ENCODE peak calls at places on chromosomes 6 and 20, in six cellular contexts. One of them, this sample, is unnamed.

GRCh38 chr6:92109256-92109655 is 1310.1 kb downstream of the EPHA7 start:
- DNase-seq in T-helper 9 cell: no peak
- DNase-seq in activated CD4-positive, alpha-beta T cell treated with anti-CD3 and anti-CD28 coated beads for 36 hours: no peak
- DNase-seq in AG04449: no peak
- DNase-seq in NCI-H460: no peak
- DNase-seq in GM20000: no peak
- DNase-seq in this sample: no peak

GRCh38 chr6:157460182-157460999 is 79.4 kb downstream of the ZDHHC14 start:
- DNase-seq in activated CD4-positive, alpha-beta T cell treated with anti-CD3 and anti-CD28 coated beads for 36 hours: no peak
- DNase-seq in AG04449: no peak
- DNase-seq in NCI-H460: no peak
- DNase-seq in GM20000: no peak
- DNase-seq in T-helper 9 cell: no peak
- DNase-seq in this sample: no peak

GRCh38 chr6:137705166-137706064 is 161.6 kb upstream of the TNFAIP3 start:
- DNase-seq in GM20000: peak
- DNase-seq in AG04449: no peak
- DNase-seq in NCI-H460: peak
- DNase-seq in activated CD4-positive, alpha-beta T cell treated with anti-CD3 and anti-CD28 coated beads for 36 hours: peak
- DNase-seq in T-helper 9 cell: peak
- DNase-seq in this sample: peak

GRCh38 chr20:13220194-13220856 is 749 bp upstream of the ISM1 start:
- DNase-seq in NCI-H460: peak
- DNase-seq in T-helper 9 cell: peak
- DNase-seq in AG04449: no peak
- DNase-seq in activated CD4-positive, alpha-beta T cell treated with anti-CD3 and anti-CD28 coated beads for 36 hours: peak
- DNase-seq in GM20000: peak
- DNase-seq in this sample: no peak

GRCh38 chr6:140208286-140208685 is 833.8 kb upstream of the CITED2 start:
- DNase-seq in activated CD4-positive, alpha-beta T cell treated with anti-CD3 and anti-CD28 coated beads for 36 hours: no peak
- DNase-seq in NCI-H460: no peak
- DNase-seq in AG04449: no peak
- DNase-seq in GM20000: no peak
- DNase-seq in T-helper 9 cell: no peak
- DNase-seq in this sample: peak

GRCh38 chr6:157148391-157149323 is 174.7 kb downstream of the TMEM242 start:
- DNase-seq in AG04449: peak
- DNase-seq in T-helper 9 cell: no peak
- DNase-seq in NCI-H460: no peak
- DNase-seq in GM20000: no peak
- DNase-seq in activated CD4-positive, alpha-beta T cell treated with anti-CD3 and anti-CD28 coated beads for 36 hours: no peak
- DNase-seq in this sample: peak

GRCh38 chr6:1485678-1486077 is 96.3 kb downstream of the FOXF2 start:
- DNase-seq in activated CD4-positive, alpha-beta T cell treated with anti-CD3 and anti-CD28 coated beads for 36 hours: no peak
- DNase-seq in NCI-H460: peak
- DNase-seq in T-helper 9 cell: no peak
- DNase-seq in AG04449: no peak
- DNase-seq in GM20000: no peak
- DNase-seq in this sample: peak

GRCh38 chr20:58102744-58103516 is 125.5 kb downstream of the ANKRD60 start:
- DNase-seq in NCI-H460: no peak
- DNase-seq in activated CD4-positive, alpha-beta T cell treated with anti-CD3 and anti-CD28 coated beads for 36 hours: peak
- DNase-seq in T-helper 9 cell: no peak
- DNase-seq in GM20000: no peak
- DNase-seq in AG04449: no peak
- DNase-seq in this sample: no peak

GRCh38 chr6:109056661-109057060 is 38.0 kb downstream of the SESN1 start:
- DNase-seq in NCI-H460: no peak
- DNase-seq in GM20000: no peak
- DNase-seq in T-helper 9 cell: no peak
- DNase-seq in activated CD4-positive, alpha-beta T cell treated with anti-CD3 and anti-CD28 coated beads for 36 hours: no peak
- DNase-seq in AG04449: no peak
- DNase-seq in this sample: no peak

GRCh38 chr6:28597217-28597835 is 71.6 kb downstream of the GPX5 start:
- DNase-seq in T-helper 9 cell: no peak
- DNase-seq in GM20000: no peak
- DNase-seq in AG04449: no peak
- DNase-seq in NCI-H460: peak
- DNase-seq in activated CD4-positive, alpha-beta T cell treated with anti-CD3 and anti-CD28 coated beads for 36 hours: peak
- DNase-seq in this sample: peak

GRCh38 chr6:5998236-5998635 is 8.5 kb downstream of the NRN1 start:
- DNase-seq in activated CD4-positive, alpha-beta T cell treated with anti-CD3 and anti-CD28 coated beads for 36 hours: no peak
- DNase-seq in NCI-H460: no peak
- DNase-seq in GM20000: no peak
- DNase-seq in T-helper 9 cell: no peak
- DNase-seq in AG04449: no peak
- DNase-seq in this sample: no peak

GRCh38 chr20:39019805-39020325 is 57.7 kb downstream of the DHX35 start:
- DNase-seq in activated CD4-positive, alpha-beta T cell treated with anti-CD3 and anti-CD28 coated beads for 36 hours: peak
- DNase-seq in AG04449: no peak
- DNase-seq in NCI-H460: no peak
- DNase-seq in T-helper 9 cell: no peak
- DNase-seq in GM20000: no peak
- DNase-seq in this sample: no peak

GRCh38 chr20:23692725-23693124 is 3.9 kb upstream of the CST4 start:
- DNase-seq in AG04449: no peak
- DNase-seq in GM20000: no peak
- DNase-seq in NCI-H460: no peak
- DNase-seq in activated CD4-positive, alpha-beta T cell treated with anti-CD3 and anti-CD28 coated beads for 36 hours: no peak
- DNase-seq in T-helper 9 cell: no peak
- DNase-seq in this sample: no peak

GRCh38 chr6:138116661-138116999 is 9.4 kb upstream of the PERP start:
- DNase-seq in activated CD4-positive, alpha-beta T cell treated with anti-CD3 and anti-CD28 coated beads for 36 hours: no peak
- DNase-seq in AG04449: no peak
- DNase-seq in GM20000: no peak
- DNase-seq in NCI-H460: no peak
- DNase-seq in T-helper 9 cell: no peak
- DNase-seq in this sample: no peak

This sample was measured in HCEC 1CT.